ENCODE peak calls at places on chromosome 11, in ten cellular contexts. T, E, H, Z, A, L, Y, C, X and O are unnamed samples.

GRCh38 chr11:103648670-103649400 is 387.6 kb upstream of the DDI1 start:
- DNase-seq in T (no peak), E (peak), H (no peak), Z (no peak), A (peak), L (no peak), Y (no peak), C (no peak), X (no peak), O (no peak)

GRCh38 chr11:279966-280761 is 2.0 kb downstream of the NLRP6 start:
- DNase-seq in T (no peak), E (peak), H (no peak), Z (peak), A (peak), L (no peak), Y (no peak), C (no peak), X (no peak), O (peak)

GRCh38 chr11:115197031-115197430 is 307.2 kb downstream of the CADM1 start:
- DNase-seq in T (no peak), E (peak), H (no peak), Z (no peak), A (no peak), L (no peak), Y (no peak), C (no peak), X (no peak), O (no peak)

GRCh38 chr11:17775035-17775348 is 40.4 kb downstream of the KCNC1 start:
- DNase-seq in T (no peak), E (no peak), H (no peak), Z (no peak), A (no peak), L (no peak), Y (no peak), C (no peak), X (no peak), O (no peak)

GRCh38 chr11:76577199-76577920 is 93.2 kb downstream of the LRRC32 start:
- DNase-seq in T (no peak), E (peak), H (no peak), Z (peak), A (peak), L (no peak), Y (no peak), C (no peak), X (no peak), O (no peak)

GRCh38 chr11:121895919-121896318 is 220.1 kb downstream of the BLID start:
- DNase-seq in T (no peak), E (peak), H (peak), Z (no peak), A (peak), L (no peak), Y (no peak), C (no peak), X (no peak), O (no peak)

GRCh38 chr11:28537822-28538221 is 429.6 kb downstream of the METTL15 start:
- DNase-seq in T (no peak), E (peak), H (no peak), Z (no peak), A (peak), L (no peak), Y (no peak), C (no peak), X (no peak), O (no peak)

GRCh38 chr11:474914-475506 is 24.9 kb downstream of the PTDSS2 start:
- DNase-seq in T (no peak), E (no peak), H (no peak), Z (no peak), A (no peak), L (no peak), Y (no peak), C (no peak), X (no peak), O (no peak)

GRCh38 chr11:22671751-22672150 is 5.3 kb downstream of the GAS2 start:
- DNase-seq in T (no peak), E (peak), H (no peak), Z (no peak), A (peak), L (no peak), Y (no peak), C (no peak), X (no peak), O (no peak)

GRCh38 chr11:124799384-124800225 is 601 bp downstream of the MSANTD2 start:
- DNase-seq in T (peak), E (peak), H (peak), Z (peak), A (peak), L (no peak), Y (peak), C (no peak), X (no peak), O (peak)

GRCh38 chr11:83037877-83038276 is 33.8 kb downstream of the RAB30 start:
- DNase-seq in T (no peak), E (peak), H (no peak), Z (no peak), A (no peak), L (no peak), Y (no peak), C (no peak), X (no peak), O (no peak)

GRCh38 chr11:33996498-33997454 is 54.8 kb upstream of the CAPRIN1 start:
- DNase-seq in T (peak), E (peak), H (peak), Z (peak), A (peak), L (peak), Y (peak), C (peak), X (peak), O (peak)
- H3K4me3 ChIP-seq in T (no peak), E (no peak), H (no peak), Z (no peak), A (no peak), L (no peak), Y (peak), C (no peak), X (peak), O (no peak)

DNA sequence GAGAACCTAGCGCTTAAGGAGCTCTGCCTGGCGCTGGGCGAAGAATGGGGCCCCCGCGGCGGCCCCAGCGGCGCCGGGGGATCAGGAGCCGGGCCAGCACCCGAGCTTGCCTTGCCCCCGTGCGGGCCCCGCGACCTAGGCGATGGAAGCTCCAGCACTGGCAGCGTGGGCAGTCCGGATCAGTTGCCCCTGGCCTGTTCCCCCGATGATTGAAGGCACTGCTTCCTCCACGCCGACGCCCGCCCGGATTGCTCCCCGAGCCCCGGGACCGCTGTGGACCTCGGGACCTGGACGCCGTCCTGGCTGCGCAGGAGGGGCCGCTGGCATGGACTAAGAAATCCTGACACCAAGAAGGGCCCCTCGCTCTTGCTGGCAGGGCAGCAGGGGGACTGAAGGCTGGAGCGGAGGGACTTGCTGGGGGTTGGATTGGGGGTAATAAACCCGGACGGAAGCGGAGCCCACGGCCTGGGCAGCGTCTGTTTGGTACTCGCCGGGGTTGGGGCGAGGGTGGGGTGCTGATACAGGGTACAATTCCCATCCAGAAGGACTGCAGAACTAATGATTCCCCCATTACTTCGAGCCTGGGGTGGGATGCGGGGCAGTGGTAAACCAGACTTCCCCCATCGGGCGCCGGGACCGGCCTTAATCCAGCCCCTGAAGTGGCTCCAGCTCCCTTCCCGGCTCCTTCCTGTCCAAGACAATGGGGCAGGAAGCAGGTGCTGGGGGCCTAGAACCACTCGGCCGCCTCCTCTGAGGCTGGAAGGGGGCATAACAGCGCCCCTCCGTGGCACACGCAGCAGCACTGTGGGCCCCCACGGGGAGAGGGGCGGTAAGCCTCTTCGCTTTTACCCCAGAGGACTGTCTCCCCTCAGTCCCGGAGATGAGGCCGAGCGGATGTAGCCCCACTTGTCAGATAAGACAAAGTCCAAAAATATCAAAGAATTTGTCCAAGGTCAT is 985 bp downstream of the CCDC85B start:
- DNase-seq in T (no peak), E (no peak), H (no peak), Z (no peak), A (no peak), L (no peak), Y (no peak), C (no peak), X (no peak), O (no peak)
- TF ChIP-seq CTCF in T (no peak), E (peak), H (no peak), Z (peak), A (peak), L (no peak), Y (peak), C (peak), X (peak), O (no peak)

GRCh38 chr11:132983289-132983688 is 549.0 kb downstream of the OPCML start:
- DNase-seq in T (no peak), E (peak), H (no peak), Z (no peak), A (no peak), L (no peak), Y (no peak), C (no peak), X (no peak), O (no peak)

GRCh38 chr11:132988381-132988780 is 543.9 kb downstream of the OPCML start:
- DNase-seq in T (no peak), E (no peak), H (no peak), Z (no peak), A (no peak), L (no peak), Y (no peak), C (no peak), X (no peak), O (no peak)

GRCh38 chr11:132992838-132993680 is 539.2 kb downstream of the OPCML start:
- DNase-seq in T (no peak), E (peak), H (no peak), Z (no peak), A (peak), L (no peak), Y (no peak), C (no peak), X (no peak), O (no peak)

GRCh38 chr11:132982769-132983168 is 549.5 kb downstream of the OPCML start:
- DNase-seq in T (no peak), E (peak), H (no peak), Z (no peak), A (no peak), L (no peak), Y (no peak), C (no peak), X (no peak), O (no peak)

DNA sequence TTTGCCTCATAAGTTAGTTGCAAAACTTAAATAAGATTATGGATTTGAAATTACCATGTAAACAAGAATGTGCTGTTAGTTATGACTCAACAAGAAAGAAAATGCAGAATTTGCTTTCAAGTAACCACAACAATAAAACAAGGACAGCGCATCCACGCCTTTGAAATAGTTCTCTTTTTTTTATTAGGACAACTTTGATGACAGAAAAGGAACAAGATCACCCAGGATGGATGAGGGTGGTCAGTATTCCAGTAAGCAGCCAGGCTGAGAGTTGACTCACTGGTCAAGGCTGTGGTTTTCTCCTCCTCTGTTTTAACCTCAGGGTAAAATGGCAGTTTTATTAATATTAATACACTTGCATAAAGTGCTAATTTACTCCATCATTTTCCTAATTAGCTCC is 544.4 kb downstream of the OPCML start:
- DNase-seq in T (no peak), E (peak), H (no peak), Z (no peak), A (no peak), L (no peak), Y (no peak), C (no peak), X (no peak), O (no peak)
- H3K4me3 ChIP-seq in T (no peak), E (no peak), H (no peak), Z (no peak), A (no peak), L (no peak), Y (no peak), C (no peak), X (no peak), O (no peak)

DNA sequence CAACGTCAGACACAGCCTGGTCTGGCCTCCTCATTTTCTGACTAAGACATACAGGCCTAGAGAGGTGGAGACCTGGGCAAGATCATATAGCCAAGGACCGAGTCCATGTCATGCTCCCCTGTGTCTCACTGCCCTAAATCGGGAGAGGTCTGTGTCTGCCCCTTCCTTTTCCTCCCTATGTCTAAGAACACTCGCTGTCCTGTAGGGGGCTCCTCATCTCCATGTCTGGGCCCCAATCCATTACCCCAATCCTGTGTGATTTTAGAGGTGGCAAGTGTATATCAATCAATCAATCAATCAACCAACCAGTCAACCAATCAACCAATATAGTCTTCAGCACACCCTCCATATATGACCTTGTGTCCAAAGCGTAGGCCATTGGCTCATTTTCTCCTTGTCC is 125.7 kb downstream of the KIRREL3 start:
- DNase-seq in T (no peak), E (peak), H (no peak), Z (no peak), A (no peak), L (no peak), Y (no peak), C (no peak), X (no peak), O (no peak)
- TF ChIP-seq CTCF in T (no peak), E (peak), H (no peak), Z (no peak), A (no peak), L (no peak), Y (no peak), C (peak), X (peak), O (no peak)

GRCh38 chr11:19351426-19351825 is 110.7 kb upstream of the E2F8 start:
- DNase-seq in T (no peak), E (no peak), H (no peak), Z (no peak), A (no peak), L (no peak), Y (no peak), C (no peak), X (no peak), O (no peak)
- H3K4me3 ChIP-seq in T (no peak), E (no peak), H (no peak), Z (no peak), A (no peak), L (no peak), Y (no peak), C (no peak), X (no peak), O (no peak)

GRCh38 chr11:73401924-73402833 is 26.0 kb downstream of the RELT start:
- DNase-seq in T (no peak), E (no peak), H (no peak), Z (no peak), A (no peak), L (no peak), Y (no peak), C (no peak), X (no peak), O (no peak)

GRCh38 chr11:73404048-73404447 is 27.8 kb downstream of the RELT start:
- DNase-seq in T (peak), E (no peak), H (no peak), Z (no peak), A (peak), L (peak), Y (no peak), C (no peak), X (peak), O (no peak)

GRCh38 chr11:73401217-73401923 is 25.2 kb downstream of the RELT start:
- DNase-seq in T (no peak), E (no peak), H (no peak), Z (no peak), A (no peak), L (no peak), Y (no peak), C (no peak), X (no peak), O (no peak)

GRCh38 chr11:73403541-73403940 is 27.3 kb downstream of the RELT start:
- DNase-seq in T (no peak), E (no peak), H (no peak), Z (no peak), A (no peak), L (no peak), Y (no peak), C (no peak), X (no peak), O (no peak)

GRCh38 chr11:73402834-73403185 is 26.6 kb downstream of the RELT start:
- DNase-seq in T (no peak), E (no peak), H (no peak), Z (no peak), A (no peak), L (no peak), Y (no peak), C (no peak), X (no peak), O (no peak)
- TF ChIP-seq CTCF in T (no peak), E (no peak), H (no peak), Z (no peak), A (peak), L (peak), Y (no peak), C (peak), X (peak), O (no peak)

DNA sequence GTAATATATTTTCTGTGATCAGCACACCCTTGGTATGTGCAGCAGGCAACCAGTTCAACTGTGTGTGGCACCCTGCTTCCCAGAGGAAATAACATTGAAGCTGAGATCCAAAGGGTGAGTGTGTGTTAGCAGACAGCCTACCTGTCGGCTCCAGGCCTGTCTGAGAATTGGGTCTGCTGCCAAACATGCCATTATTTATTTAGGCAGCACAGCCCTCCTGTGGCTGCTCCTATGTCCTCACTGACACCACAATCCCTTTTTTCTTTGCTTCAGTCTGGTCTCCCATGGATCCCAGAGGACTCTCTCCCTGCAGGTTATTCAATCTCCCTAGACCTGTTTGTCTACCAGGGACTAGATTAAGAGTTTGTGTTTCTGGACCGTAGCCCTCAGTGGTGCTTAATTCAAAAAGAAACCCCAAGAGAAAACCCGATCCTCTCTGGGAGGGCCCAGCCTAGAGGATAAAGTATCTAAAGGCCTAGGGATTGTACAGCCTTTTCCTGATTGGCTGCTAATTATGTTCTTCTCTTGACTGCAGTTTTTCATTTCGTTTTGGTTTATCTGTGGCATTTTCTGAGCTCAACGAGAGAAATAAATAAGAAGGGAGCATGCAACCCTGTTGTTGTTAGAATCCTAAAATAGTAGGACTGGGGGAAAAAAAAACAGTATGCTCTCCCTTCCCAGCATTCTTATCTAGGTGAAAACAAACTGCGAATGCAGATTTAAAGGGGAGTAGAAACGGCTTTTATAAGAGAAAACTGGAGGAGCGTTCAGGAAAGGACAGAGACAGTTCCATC is 24.1 kb downstream of the KCNE3 start:
- DNase-seq in T (peak), E (peak), H (no peak), Z (peak), A (peak), L (no peak), Y (no peak), C (no peak), X (peak), O (peak)
- H3K4me3 ChIP-seq in T (no peak), E (no peak), H (no peak), Z (no peak), A (no peak), L (no peak), Y (no peak), C (no peak), X (no peak), O (no peak)